ENCODE peak calls at places on chromosomes 3 and 15, in five cellular contexts. O is upper lobe of right lung; D is cardiac fibroblast; J is NCI-H748 treated with DMSO at 0.1 percent for 48 hours; Y is activated T-cell treated with anti-CD3 and anti-CD28 coated beads, Interleukin-2, amount 50 U/mL, for 72 hours. T is an unnamed sample.

GRCh38 chr15:43412096-43412495 is 41.2 kb downstream of the TUBGCP4 start:
- DNase-seq in O (no peak), D (no peak), J (no peak), Y (no peak), T (no peak)

GRCh38 chr3:98440283-98440682 is 22.7 kb upstream of the OR5K1 start:
- DNase-seq in O (no peak), D (no peak), J (no peak), Y (no peak), T (no peak)

GRCh38 chr3:66593978-66594377 is 93.2 kb upstream of the LRIG1 start:
- DNase-seq in O (no peak), D (peak), J (no peak), Y (no peak), T (no peak)

GRCh38 chr15:50163719-50164410 is 18.1 kb upstream of the SLC27A2 start:
- DNase-seq in O (no peak), D (no peak), J (no peak), Y (no peak), T (no peak)

GRCh38 chr15:74794248-74794969 is 12.5 kb downstream of the CSK start:
- DNase-seq in O (no peak), D (no peak), J (no peak), Y (no peak), T (no peak)

GRCh38 chr15:93987068-93987467 is 244.3 kb upstream of the MCTP2 start:
- DNase-seq in O (no peak), D (no peak), J (no peak), Y (peak), T (no peak)

GRCh38 chr15:84992157-84992940 is 10.7 kb downstream of the PDE8A start:
- DNase-seq in O (no peak), D (peak), J (no peak), Y (peak), T (no peak)

GRCh38 chr15:49064884-49065283 is 18.6 kb upstream of the SECISBP2L start:
- DNase-seq in O (no peak), D (no peak), J (no peak), Y (no peak), T (no peak)

GRCh38 chr3:127689266-127689860 is 16.6 kb downstream of the ABTB1 start:
- DNase-seq in O (peak), D (no peak), J (no peak), Y (no peak), T (no peak)

GRCh38 chr15:89401636-89402252 is 67.1 kb upstream of the POLG start:
- DNase-seq in O (no peak), D (peak), J (no peak), Y (no peak), T (no peak)

GRCh38 chr15:88484781-88485246 is 17.3 kb downstream of the MRPS11 start:
- DNase-seq in O (no peak), D (peak), J (no peak), Y (no peak), T (no peak)

GRCh38 chr3:119945286-119945685 is 149.0 kb downstream of the GSK3B start:
- DNase-seq in O (no peak), D (no peak), J (no peak), Y (no peak), T (no peak)

GRCh38 chr15:31494786-31495185 is 168.2 kb downstream of the KLF13 start:
- DNase-seq in O (no peak), D (no peak), J (no peak), Y (no peak), T (no peak)

GRCh38 chr3:168653255-168653654 is 557.5 kb upstream of the GOLIM4 start:
- DNase-seq in O (no peak), D (no peak), J (no peak), Y (no peak), T (no peak)

GRCh38 chr3:52787672-52788625 is 6.6 kb upstream of the ITIH3 start:
- DNase-seq in O (no peak), D (no peak), J (no peak), Y (no peak), T (no peak)

GRCh38 chr15:40893019-40893723 is 1.1 kb upstream of the VPS18 start:
- DNase-seq in O (no peak), D (peak), J (no peak), Y (no peak), T (no peak)

GRCh38 chr15:95215016-95215415 is 983.7 kb downstream of the MCTP2 start:
- DNase-seq in O (no peak), D (no peak), J (no peak), Y (no peak), T (no peak)

GRCh38 chr3:37810788-37811187 is 50.9 kb upstream of the CTDSPL start:
- DNase-seq in O (no peak), D (no peak), J (no peak), Y (no peak), T (no peak)

GRCh38 chr15:90686435-90687218 is 30.5 kb upstream of the BLM start:
- DNase-seq in O (no peak), D (no peak), J (no peak), Y (peak), T (no peak)

GRCh38 chr3:172355836-172356235 is 92.4 kb downstream of the GHSR start:
- DNase-seq in O (no peak), D (peak), J (no peak), Y (no peak), T (peak)

GRCh38 chr3:30166535-30166934 is 439.9 kb upstream of the TGFBR2 start:
- DNase-seq in O (no peak), D (no peak), J (no peak), Y (no peak), T (no peak)

GRCh38 chr3:157794771-157795170 is 291.6 kb upstream of the VEPH1 start:
- DNase-seq in O (no peak), D (peak), J (no peak), Y (no peak), T (no peak)

GRCh38 chr3:53137835-53138446 is 7.7 kb upstream of the RFT1 start:
- DNase-seq in O (no peak), D (peak), J (no peak), Y (no peak), T (no peak)

GRCh38 chr15:77096541-77096940 is 25.6 kb upstream of the TSPAN3 start:
- DNase-seq in O (no peak), D (no peak), J (no peak), Y (no peak), T (no peak)

GRCh38 chr15:36953346-36953745 is 147.0 kb downstream of the MEIS2 start:
- DNase-seq in O (no peak), D (no peak), J (no peak), Y (no peak), T (no peak)

GRCh38 chr15:66092053-66092976 is 161.2 kb downstream of the MEGF11 start:
- DNase-seq in O (no peak), D (no peak), J (no peak), Y (no peak), T (no peak)

GRCh38 chr3:24505678-24506560 is 11.3 kb upstream of the THRB start:
- DNase-seq in O (no peak), D (peak), J (no peak), Y (no peak), T (no peak)

GRCh38 chr3:152419748-152420147 is 151.0 kb downstream of the MBNL1 start:
- DNase-seq in O (no peak), D (no peak), J (no peak), Y (peak), T (no peak)

GRCh38 chr15:73022156-73022555 is 30.1 kb upstream of the NEO1 start:
- DNase-seq in O (no peak), D (no peak), J (no peak), Y (no peak), T (no peak)

GRCh38 chr15:78418239-78418638 is 19.8 kb upstream of the IREB2 start:
- DNase-seq in O (no peak), D (peak), J (no peak), Y (no peak), T (no peak)

GRCh38 chr15:98865397-98866339 is 141.9 kb downstream of the PGPEP1L start:
- DNase-seq in O (peak), D (peak), J (peak), Y (peak), T (no peak)

GRCh38 chr3:181329024-181329423 is 339.5 kb upstream of the DNAJC19 start:
- DNase-seq in O (no peak), D (no peak), J (peak), Y (no peak), T (peak)

GRCh38 chr15:48242531-48242930 is 36.4 kb downstream of the SLC12A1 start:
- DNase-seq in O (no peak), D (no peak), J (no peak), Y (no peak), T (no peak)

GRCh38 chr3:77319711-77320110 is 279.8 kb downstream of the ROBO2 start:
- DNase-seq in O (no peak), D (peak), J (no peak), Y (no peak), T (no peak)

GRCh38 chr15:77998592-77998991 is 78.9 kb downstream of the TBC1D2B start:
- DNase-seq in O (no peak), D (no peak), J (no peak), Y (no peak), T (no peak)

GRCh38 chr15:69105451-69105985 is 54.9 kb upstream of the GLCE start:
- DNase-seq in O (no peak), D (no peak), J (no peak), Y (no peak), T (no peak)

GRCh38 chr15:57463360-57463759 is 87.1 kb downstream of the CGNL1 start:
- DNase-seq in O (no peak), D (no peak), J (no peak), Y (no peak), T (no peak)

GRCh38 chr3:146468234-146468931 is 978 bp downstream of the PLSCR2 start:
- DNase-seq in O (no peak), D (peak), J (no peak), Y (no peak), T (no peak)

GRCh38 chr3:46013316-46014094 is 13.8 kb downstream of the XCR1 start:
- DNase-seq in O (no peak), D (no peak), J (no peak), Y (no peak), T (no peak)

T was measured in NCI-H1436 treated with DMSO at 0.1 percent for 48 hours.